ENCODE peak calls at places on chromosomes 1 and 21, in ten cellular contexts. C is HFF-Myc; J is KBM-7; Z is CD4-positive, alpha-beta T cell; O is AG04450; T is effector memory CD8-positive, alpha-beta T cell; R is effector CD4-positive, alpha-beta T cell; H is NAMALWA; Q is endothelial cell; X is nephron progenitor cell. L is an unnamed sample.

GRCh38 chr21:37627074-37627473 is 260.5 kb downstream of the DYRK1A start:
- DNase-seq in C (no peak), J (no peak), Z (no peak), O (no peak), T (no peak), R (no peak), H (no peak), Q (no peak), X (no peak), L (no peak)

GRCh38 chr21:42849759-42850412 is 29.5 kb downstream of the WDR4 start:
- DNase-seq in C (no peak), J (no peak), Z (no peak), O (no peak), T (no peak), R (no peak), H (no peak), Q (no peak), X (no peak), L (no peak)

GRCh38 chr1:230896719-230897118 is 28.4 kb upstream of the C1orf198 start:
- DNase-seq in C (no peak), J (no peak), Z (no peak), O (no peak), T (no peak), R (no peak), H (no peak), Q (no peak), X (no peak), L (no peak)

GRCh38 chr1:62275095-62275494 is 44.1 kb downstream of the KANK4 start:
- DNase-seq in C (no peak), J (no peak), Z (no peak), O (no peak), T (no peak), R (no peak), H (no peak), Q (no peak), X (no peak), L (no peak)

GRCh38 chr1:219123041-219123440 is 50.6 kb upstream of the LYPLAL1 start:
- DNase-seq in C (no peak), J (no peak), Z (no peak), O (no peak), T (no peak), R (no peak), H (no peak), Q (no peak), X (no peak), L (no peak)

GRCh38 chr21:21200103-21200938 is 202.1 kb downstream of the NCAM2 start:
- DNase-seq in C (peak), J (peak), Z (no peak), O (peak), T (no peak), R (no peak), H (no peak), Q (no peak), X (no peak), L (no peak)

GRCh38 chr1:156840880-156841279 is 18.0 kb downstream of the INSRR start:
- DNase-seq in C (no peak), J (no peak), Z (no peak), O (no peak), T (no peak), R (no peak), H (no peak), Q (no peak), X (no peak), L (no peak)

GRCh38 chr1:206472886-206473285 is 2.6 kb downstream of the IKBKE start:
- DNase-seq in C (no peak), J (no peak), Z (no peak), O (no peak), T (no peak), R (no peak), H (peak), Q (no peak), X (no peak), L (no peak)

GRCh38 chr1:190479028-190479427 is 1.4 kb upstream of the BRINP3 start:
- DNase-seq in C (no peak), J (no peak), Z (no peak), O (no peak), T (no peak), R (no peak), H (no peak), Q (no peak), X (no peak), L (no peak)

GRCh38 chr21:44814498-44815023 is 3.3 kb downstream of the SUMO3 start:
- DNase-seq in C (no peak), J (no peak), Z (no peak), O (no peak), T (no peak), R (no peak), H (no peak), Q (no peak), X (no peak), L (no peak)

GRCh38 chr1:245641384-245641783 is 486.6 kb downstream of the KIF26B start:
- DNase-seq in C (no peak), J (no peak), Z (no peak), O (no peak), T (no peak), R (no peak), H (no peak), Q (no peak), X (no peak), L (no peak)

GRCh38 chr1:245270063-245270462 is 115.3 kb downstream of the KIF26B start:
- DNase-seq in C (no peak), J (no peak), Z (no peak), O (no peak), T (no peak), R (no peak), H (no peak), Q (no peak), X (no peak), L (no peak)

GRCh38 chr1:147773215-147773715 is 12.9 kb upstream of the GJA5 start:
- DNase-seq in C (no peak), J (no peak), Z (no peak), O (no peak), T (no peak), R (no peak), H (no peak), Q (no peak), X (peak), L (no peak)

GRCh38 chr1:210257698-210258395 is 25.3 kb downstream of the SERTAD4 start:
- DNase-seq in C (no peak), J (no peak), Z (no peak), O (no peak), T (no peak), R (no peak), H (no peak), Q (no peak), X (no peak), L (no peak)